ENCODE peak calls at places on chromosomes 6 and 20, in seven cellular contexts. T is SK-N-SH, Z is heart right ventricle, E is BE2C, Q is kidney, J is epithelial cell of esophagus, G is AG09309. W is an unnamed sample.

GRCh38 chr6:170290306-170291128 is at the start of gene DLL1:
- DNase-seq in T (peak; percentile 74), Z (peak; percentile 76), E (peak; percentile 45), Q (peak; percentile 91), J (peak; percentile 57), G (no peak), W (no peak)

GRCh38 chr6:119466226-119466625 is 116.7 kb upstream of the MAN1A1 start:
- DNase-seq in T (no peak), Z (no peak), E (no peak), Q (no peak), J (no peak), G (no peak), W (no peak)

GRCh38 chr6:24547243-24547642 is 52.5 kb downstream of the ALDH5A1 start:
- DNase-seq in T (no peak), Z (no peak), E (peak; percentile 20), Q (no peak), J (peak; percentile 18), G (no peak), W (no peak)

GRCh38 chr20:7806831-7807230 is 133.4 kb downstream of the HAO1 start:
- DNase-seq in T (no peak), Z (no peak), E (no peak), Q (no peak), J (peak; percentile 28), G (no peak), W (no peak)

GRCh38 chr20:57652865-57653545 is 32.8 kb upstream of the ZBP1 start:
- DNase-seq in T (peak; percentile 32), Z (no peak), E (no peak), Q (peak; percentile 73), J (no peak), G (no peak), W (no peak)

GRCh38 chr6:26296857-26297648 is 67.9 kb upstream of the BTN3A2 start:
- DNase-seq in T (no peak), Z (no peak), E (no peak), Q (no peak), J (peak; percentile 50), G (no peak), W (no peak)

GRCh38 chr6:11712760-11713159 is 65.8 kb downstream of the ADTRP start:
- DNase-seq in T (no peak), Z (no peak), E (no peak), Q (no peak), J (peak; percentile 61), G (peak; percentile 43), W (no peak)

GRCh38 chr6:115977220-115977619 is 83.5 kb downstream of the FRK start:
- DNase-seq in T (no peak), Z (no peak), E (no peak), Q (no peak), J (no peak), G (no peak), W (no peak)

DNA sequence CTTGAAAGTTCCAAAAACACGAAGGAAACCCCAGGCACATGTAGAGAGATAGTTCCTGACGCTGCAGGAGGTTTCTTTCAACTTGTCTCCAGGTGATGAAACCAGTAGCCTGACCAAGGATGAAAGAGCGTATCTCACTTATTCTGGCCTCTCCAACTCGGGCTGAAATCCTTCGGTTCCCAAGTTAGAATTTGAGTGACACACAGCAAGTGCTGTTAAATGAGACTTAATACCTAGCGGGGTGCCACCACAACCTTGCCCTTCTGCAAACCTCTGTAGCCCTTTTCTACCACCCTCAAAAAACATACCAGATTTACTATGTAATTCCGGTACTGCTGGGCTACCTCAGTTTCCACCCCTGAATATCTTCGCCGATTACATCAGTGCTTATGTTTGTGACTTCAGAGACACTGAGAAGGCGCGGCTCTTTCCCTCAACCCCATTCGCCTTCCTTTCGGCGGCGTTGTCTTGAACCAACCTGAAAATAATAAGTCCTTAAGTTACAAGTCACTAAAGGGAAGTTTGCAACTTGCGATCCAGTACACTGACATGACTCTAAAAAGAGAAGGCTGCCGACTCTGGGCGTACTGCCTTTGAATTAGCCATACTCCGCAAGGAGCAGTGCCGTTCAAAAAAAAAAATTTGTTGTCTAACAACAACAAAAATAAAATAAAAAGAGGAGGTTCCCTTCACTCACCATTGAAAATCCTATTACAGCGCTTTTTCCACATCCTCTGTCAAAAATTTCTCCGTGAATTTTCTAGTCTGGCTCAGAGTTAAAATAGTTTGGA is 194.9 kb upstream of the ZNF184 start:
- DNase-seq in T (no peak), Z (no peak), E (no peak), Q (no peak), J (peak; percentile 44), G (no peak), W (no peak)
- H3K4me3 ChIP-seq in T (peak overlapping the region; percentile 5), Z (no peak overlapping the region), E (peak overlapping the region; percentile 57), Q (no peak overlapping the region), J (peak overlapping the region; percentile 47), G (peak overlapping the region; percentile 7), W (peak overlapping the region; percentile 35)

DNA sequence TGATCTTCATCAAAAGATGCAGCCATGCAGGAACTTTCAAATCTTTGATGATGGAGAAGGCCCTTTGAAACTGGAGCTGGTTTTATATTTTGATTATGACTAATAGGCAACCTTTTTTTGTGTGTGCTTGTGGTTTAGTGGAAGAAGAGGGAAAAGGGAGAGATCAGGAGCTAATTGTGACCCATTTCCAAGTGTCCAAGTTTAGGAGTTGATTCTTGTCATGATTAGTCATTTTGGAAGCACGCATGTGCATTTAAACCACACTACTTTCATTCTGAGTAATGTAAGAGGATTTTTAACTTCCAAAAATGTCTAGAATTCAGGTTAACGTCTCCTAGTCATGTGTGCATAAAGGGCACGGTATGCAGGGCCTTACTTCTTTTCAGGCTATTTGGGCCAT is 3.5 kb downstream of the FOXO3 start:
- DNase-seq in T (no peak), Z (no peak), E (no peak), Q (no peak), J (peak; percentile 81), G (peak; percentile 95), W (peak; percentile 92)
- H3K4me3 ChIP-seq in T (peak overlapping the region; percentile 8), Z (peak overlapping the region; percentile 82), E (no peak overlapping the region), Q (no peak overlapping the region), J (peak overlapping the region; percentile 89), G (no peak overlapping the region), W (peak overlapping the region; percentile 91)

GRCh38 chr6:118386975-118387374 is 161.1 kb upstream of the PLN start:
- DNase-seq in T (no peak), Z (no peak), E (no peak), Q (no peak), J (no peak), G (no peak), W (no peak)

GRCh38 chr6:118391086-118391485 is 157.0 kb upstream of the PLN start:
- DNase-seq in T (no peak), Z (no peak), E (no peak), Q (no peak), J (no peak), G (no peak), W (no peak)

GRCh38 chr6:118382126-118382525 is 166.0 kb upstream of the PLN start:
- DNase-seq in T (no peak), Z (no peak), E (no peak), Q (no peak), J (peak; percentile 19), G (no peak), W (no peak)

GRCh38 chr6:118383924-118384323 is 164.2 kb upstream of the PLN start:
- DNase-seq in T (no peak), Z (no peak), E (no peak), Q (no peak), J (no peak), G (no peak), W (no peak)

DNA sequence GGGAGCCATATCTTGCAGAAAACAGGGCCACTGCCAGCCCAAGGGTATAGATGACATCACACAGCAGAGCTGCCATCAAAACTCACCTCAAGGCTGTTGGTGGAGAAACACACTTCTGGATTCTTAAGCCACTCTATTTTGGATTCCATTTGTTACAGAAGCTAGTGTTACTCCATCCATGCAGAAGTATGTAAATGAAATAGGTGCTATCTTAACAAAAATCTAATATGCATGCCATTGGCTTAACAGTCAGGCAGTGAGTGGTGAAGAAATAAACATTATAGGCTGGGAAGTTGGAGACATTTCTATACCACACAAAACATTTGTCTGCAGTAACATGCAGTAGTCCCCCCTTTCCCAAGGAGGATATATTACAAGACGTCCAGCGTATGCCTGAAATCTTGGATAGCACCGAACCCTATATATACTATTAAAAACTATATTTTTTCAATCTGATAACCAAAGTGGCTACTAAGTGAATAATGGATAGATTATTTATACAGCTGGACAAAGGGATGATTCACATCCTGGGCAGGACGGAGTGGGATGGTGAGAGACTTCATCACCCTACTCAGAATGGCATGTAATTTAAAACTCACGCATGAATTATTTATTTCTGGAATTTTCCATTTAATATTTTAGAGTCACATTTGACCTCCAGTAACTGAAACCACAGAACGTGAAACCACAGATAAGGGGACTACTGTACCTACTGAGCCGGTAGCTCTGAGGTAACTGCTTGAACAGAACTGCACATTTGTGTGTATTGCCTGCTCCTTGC is 160.0 kb upstream of the PLN start:
- DNase-seq in T (no peak), Z (no peak), E (no peak), Q (no peak), J (peak; percentile 80), G (peak; percentile 52), W (peak; percentile 82)
- H3K4me3 ChIP-seq in T (no peak overlapping the region), Z (no peak overlapping the region), E (no peak overlapping the region), Q (no peak overlapping the region), J (no peak overlapping the region), G (no peak overlapping the region), W (no peak overlapping the region)

GRCh38 chr6:136591617-136592016 is 41.4 kb upstream of the MAP7 start:
- DNase-seq in T (no peak), Z (no peak), E (no peak), Q (no peak), J (no peak), G (no peak), W (no peak)
- H3K4me3 ChIP-seq in T (no peak overlapping the region), Z (no peak overlapping the region), E (no peak overlapping the region), Q (no peak overlapping the region), J (no peak overlapping the region), G (no peak overlapping the region), W (no peak overlapping the region)

DNA sequence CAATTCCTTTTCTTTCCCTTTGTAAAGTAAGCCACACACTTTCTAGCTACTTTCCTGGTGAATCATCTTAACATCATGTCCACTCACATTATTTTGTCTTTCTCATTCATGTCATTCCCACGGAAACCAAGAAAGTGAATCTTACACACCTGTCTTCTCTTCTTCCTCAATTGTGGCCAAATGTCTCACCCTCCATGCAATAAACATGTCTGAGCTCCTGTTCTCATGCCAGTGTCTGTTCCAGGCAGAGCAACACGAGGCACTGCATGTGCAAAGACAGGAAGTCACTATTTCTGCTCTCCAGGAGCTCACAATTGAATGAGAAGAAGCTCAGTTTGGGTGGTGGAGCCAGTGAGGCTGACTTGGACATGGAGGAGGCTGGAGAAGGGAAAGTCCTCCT is 29.0 kb upstream of the TMEM244 start:
- DNase-seq in T (no peak), Z (no peak), E (no peak), Q (no peak), J (peak; percentile 90), G (no peak), W (peak; percentile 66)
- H3K4me3 ChIP-seq in T (no peak overlapping the region), Z (no peak overlapping the region), E (no peak overlapping the region), Q (no peak overlapping the region), J (no peak overlapping the region), G (no peak overlapping the region), W (no peak overlapping the region)

DNA sequence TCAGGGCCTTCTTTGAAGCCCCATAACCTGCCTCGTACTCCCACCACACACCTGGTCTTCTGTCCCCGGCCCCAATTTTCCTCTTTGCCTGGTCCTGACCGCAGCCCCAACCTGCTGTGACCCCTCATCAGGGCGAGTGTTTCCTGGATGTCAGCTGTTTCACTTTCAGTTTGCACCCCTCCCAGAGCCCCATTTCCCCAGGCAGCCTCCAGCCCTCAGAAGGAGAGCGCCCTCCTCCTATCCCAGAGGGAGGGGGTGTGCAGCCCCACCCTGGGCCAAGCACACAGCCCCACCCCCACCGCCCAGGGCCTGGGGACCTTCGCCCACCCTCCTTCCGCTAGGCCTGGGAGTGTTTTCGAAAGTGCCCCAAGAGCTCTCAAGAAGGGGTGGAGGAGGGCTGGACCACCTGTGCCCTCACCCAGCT is 1.5 kb downstream of the BAK1 start:
- DNase-seq in T (no peak), Z (no peak), E (no peak), Q (no peak), J (no peak), G (no peak), W (no peak)
- H3K4me3 ChIP-seq in T (peak overlapping the region; percentile 93), Z (peak overlapping the region; percentile 93), E (peak overlapping the region; percentile 99), Q (no peak overlapping the region), J (peak overlapping the region; percentile 94), G (peak overlapping the region; percentile 90), W (peak overlapping the region; percentile 95)

GRCh38 chr6:23176883-23177282 is 607.5 kb downstream of the HDGFL1 start:
- DNase-seq in T (no peak), Z (peak; percentile 8), E (peak; percentile 91), Q (no peak), J (no peak), G (no peak), W (no peak)
- H3K4me3 ChIP-seq in T (no peak overlapping the region), Z (no peak overlapping the region), E (peak overlapping the region; percentile 70), Q (no peak overlapping the region), J (no peak overlapping the region), G (no peak overlapping the region), W (no peak overlapping the region)

W was measured in skeletal muscle cell.